ENCODE peak calls at places on chromosome 15, in ten cellular contexts. V is AG08396; T is stimulated activated naive CD8-positive, alpha-beta T cell treated with anti-CD3 and anti-CD28 coated beads, Interleukin-15, Interleukin-2, amounts not matched to agents 100 U/mL and 50 U/mL, for 24 hours; F is H9; D is H54; S is glutamatergic neuron; Y is endothelial cell of umbilical vein; E is mesendoderm; Q is MV-4-11; K is PC-3. U is an unnamed sample.

GRCh38 chr15:63396546-63396939 is 14.9 kb upstream of the CA12 start:
- DNase-seq in V (no peak), T (no peak), F (peak), D (no peak), S (no peak), Y (no peak), E (peak), Q (no peak), K (no peak), U (no peak)

GRCh38 chr15:64681424-64682024 is 93.9 kb downstream of the RBPMS2 start:
- DNase-seq in V (peak), T (no peak), F (peak), D (peak), S (peak), Y (peak), E (peak), Q (peak), K (peak), U (peak)

GRCh38 chr15:44673639-44674038 is 10.2 kb upstream of the SPG11 start:
- DNase-seq in V (no peak), T (no peak), F (no peak), D (no peak), S (no peak), Y (no peak), E (no peak), Q (no peak), K (no peak), U (peak)

GRCh38 chr15:101710806-101711205 is 13.5 kb downstream of the TARS3 start:
- DNase-seq in V (peak), T (no peak), F (no peak), D (peak), S (no peak), Y (no peak), E (peak), Q (no peak), K (no peak), U (peak)

GRCh38 chr15:52427804-52428203 is 100.9 kb downstream of the MYO5A start:
- DNase-seq in V (peak), T (no peak), F (no peak), D (peak), S (no peak), Y (no peak), E (peak), Q (peak), K (peak), U (peak)

GRCh38 chr15:99613887-99614642 is 48.3 kb downstream of the MEF2A start:
- DNase-seq in V (peak), T (no peak), F (no peak), D (no peak), S (no peak), Y (no peak), E (no peak), Q (peak), K (no peak), U (no peak)

GRCh38 chr15:89777821-89778380 is 1.8 kb downstream of the MESP2 start:
- DNase-seq in V (no peak), T (no peak), F (no peak), D (no peak), S (no peak), Y (no peak), E (no peak), Q (no peak), K (no peak), U (no peak)

GRCh38 chr15:74121040-74121439 is 9.3 kb upstream of the ISLR2 start:
- DNase-seq in V (no peak), T (no peak), F (no peak), D (no peak), S (no peak), Y (no peak), E (no peak), Q (no peak), K (no peak), U (peak)

GRCh38 chr15:40092416-40093223 is 16.1 kb downstream of the BMF start:
- DNase-seq in V (peak), T (no peak), F (no peak), D (no peak), S (no peak), Y (no peak), E (no peak), Q (peak), K (no peak), U (no peak)

GRCh38 chr15:71484080-71484479 is 326.3 kb upstream of the NR2E3 start:
- DNase-seq in V (no peak), T (no peak), F (no peak), D (no peak), S (no peak), Y (no peak), E (no peak), Q (no peak), K (no peak), U (no peak)

GRCh38 chr15:77713281-77713680 is 80.6 kb upstream of the LINGO1 start:
- DNase-seq in V (no peak), T (no peak), F (no peak), D (no peak), S (no peak), Y (no peak), E (no peak), Q (no peak), K (no peak), U (no peak)

GRCh38 chr15:31328425-31328998 is 1.9 kb downstream of the KLF13 start:
- DNase-seq in V (peak), T (peak), F (no peak), D (peak), S (no peak), Y (no peak), E (no peak), Q (peak), K (peak), U (no peak)

GRCh38 chr15:85925649-85926237 is 131.0 kb upstream of the KLHL25 start:
- DNase-seq in V (no peak), T (no peak), F (no peak), D (no peak), S (no peak), Y (no peak), E (peak), Q (no peak), K (no peak), U (no peak)

GRCh38 chr15:98866503-98866902 is 141.1 kb downstream of the PGPEP1L start:
- DNase-seq in V (peak), T (no peak), F (no peak), D (no peak), S (no peak), Y (peak), E (peak), Q (no peak), K (no peak), U (no peak)

GRCh38 chr15:98649621-98649995 is 1.3 kb downstream of the IGF1R start:
- DNase-seq in V (peak), T (peak), F (no peak), D (no peak), S (peak), Y (peak), E (no peak), Q (no peak), K (no peak), U (peak)

GRCh38 chr15:33083232-33084006 is 111.1 kb downstream of the FMN1 start:
- DNase-seq in V (no peak), T (no peak), F (peak), D (no peak), S (no peak), Y (no peak), E (peak), Q (no peak), K (peak), U (peak)

GRCh38 chr15:93800805-93801204 is 430.6 kb upstream of the MCTP2 start:
- DNase-seq in V (no peak), T (no peak), F (peak), D (no peak), S (no peak), Y (no peak), E (peak), Q (no peak), K (no peak), U (no peak)

GRCh38 chr15:39692464-39693327 is 89.9 kb downstream of the FSIP1 start:
- DNase-seq in V (no peak), T (no peak), F (peak), D (no peak), S (peak), Y (no peak), E (no peak), Q (no peak), K (no peak), U (no peak)

GRCh38 chr15:62545392-62546227 is 380.5 kb upstream of the C2CD4B start:
- DNase-seq in V (peak), T (no peak), F (no peak), D (no peak), S (no peak), Y (no peak), E (no peak), Q (no peak), K (peak), U (peak)

GRCh38 chr15:101051291-101052030 is 132.3 kb downstream of the LRRK1 start:
- DNase-seq in V (no peak), T (no peak), F (no peak), D (no peak), S (no peak), Y (no peak), E (no peak), Q (no peak), K (no peak), U (peak)

GRCh38 chr15:86139828-86140227 is 60.2 kb downstream of the AGBL1 start:
- DNase-seq in V (no peak), T (peak), F (peak), D (no peak), S (peak), Y (no peak), E (peak), Q (no peak), K (no peak), U (no peak)

GRCh38 chr15:61794881-61795280 is 265.4 kb downstream of the VPS13C start:
- DNase-seq in V (no peak), T (no peak), F (no peak), D (no peak), S (no peak), Y (no peak), E (no peak), Q (no peak), K (peak), U (no peak)

GRCh38 chr15:80160570-80161156 is 7.9 kb downstream of the FAH start:
- DNase-seq in V (peak), T (peak), F (no peak), D (peak), S (no peak), Y (peak), E (peak), Q (peak), K (peak), U (peak)

GRCh38 chr15:98887976-98888375 is 119.6 kb downstream of the PGPEP1L start:
- DNase-seq in V (no peak), T (no peak), F (no peak), D (no peak), S (no peak), Y (no peak), E (no peak), Q (no peak), K (no peak), U (no peak)

GRCh38 chr15:59252137-59252536 is 45.5 kb downstream of the LDHAL6B start:
- DNase-seq in V (no peak), T (no peak), F (no peak), D (no peak), S (no peak), Y (no peak), E (no peak), Q (no peak), K (no peak), U (no peak)

GRCh38 chr15:25954398-25954797 is 91.3 kb upstream of the ATP10A start:
- DNase-seq in V (no peak), T (no peak), F (no peak), D (no peak), S (no peak), Y (no peak), E (no peak), Q (no peak), K (no peak), U (peak)

U was measured in islet precursor cell.